ENCODE peak calls at places on chromosomes 7 and 10, in nine cellular contexts. Q is activated effector memory CD4-positive, alpha-beta T cell treated with Interleukin-2 at 50 U/mL for 16 hours; H is NCI-H1092; P is MV-4-11; E is T-helper 1 cell; I is A549; S is NCI-H1436; L is nucleus accumbens; F is mucosa of descending colon. O is an unnamed sample.

GRCh38 chr10:59606551-59606961 is 103.1 kb downstream of the SLC16A9 start:
- DNase-seq in Q (no peak), H (no peak), P (peak), E (no peak), I (no peak), S (no peak), L (no peak), F (no peak), O (no peak)

GRCh38 chr7:73615886-73616285 is 8.4 kb downstream of the MLXIPL start:
- DNase-seq in Q (no peak), H (peak), P (no peak), E (no peak), I (peak), S (no peak), L (no peak), F (no peak), O (peak)

GRCh38 chr7:17700138-17700537 is 240.2 kb downstream of the SNX13 start:
- DNase-seq in Q (no peak), H (no peak), P (no peak), E (no peak), I (no peak), S (no peak), L (no peak), F (no peak), O (no peak)

GRCh38 chr10:61750943-61751471 is 88.3 kb downstream of the CABCOCO1 start:
- DNase-seq in Q (peak), H (no peak), P (peak), E (peak), I (peak), S (peak), L (peak), F (peak), O (peak)

GRCh38 chr7:78099715-78100477 is 301.3 kb downstream of the PHTF2 start:
- DNase-seq in Q (no peak), H (no peak), P (no peak), E (no peak), I (no peak), S (no peak), L (no peak), F (no peak), O (no peak)

GRCh38 chr10:3759397-3759796 is 25.6 kb downstream of the KLF6 start:
- DNase-seq in Q (no peak), H (no peak), P (no peak), E (no peak), I (no peak), S (no peak), L (no peak), F (no peak), O (no peak)

GRCh38 chr7:112481833-112482669 is 1.3 kb downstream of the LSMEM1 start:
- DNase-seq in Q (no peak), H (no peak), P (peak), E (no peak), I (peak), S (no peak), L (no peak), F (no peak), O (peak)

GRCh38 chr7:47596502-47597202 is 14.7 kb upstream of the TNS3 start:
- DNase-seq in Q (no peak), H (no peak), P (no peak), E (no peak), I (peak), S (no peak), L (no peak), F (no peak), O (no peak)

GRCh38 chr7:105673367-105674188 is 92.3 kb upstream of the EFCAB10 start:
- DNase-seq in Q (no peak), H (peak), P (no peak), E (no peak), I (no peak), S (peak), L (no peak), F (peak), O (no peak)

GRCh38 chr10:99708428-99709010 is 23.4 kb downstream of the COX15 start:
- DNase-seq in Q (no peak), H (no peak), P (no peak), E (no peak), I (peak), S (no peak), L (no peak), F (no peak), O (no peak)

GRCh38 chr7:151518105-151518780 is 1.5 kb downstream of the RHEB start:
- DNase-seq in Q (peak), H (peak), P (peak), E (peak), I (peak), S (no peak), L (peak), F (peak), O (peak)

GRCh38 chr7:27346531-27347260 is 104.1 kb downstream of the EVX1 start:
- DNase-seq in Q (no peak), H (no peak), P (no peak), E (no peak), I (peak), S (no peak), L (no peak), F (peak), O (no peak)

GRCh38 chr10:61897671-61898434 is 3.6 kb upstream of the ARID5B start:
- DNase-seq in Q (no peak), H (no peak), P (no peak), E (no peak), I (peak), S (peak), L (peak), F (peak), O (peak)

GRCh38 chr7:142807855-142808460 is 37.2 kb downstream of the PRSS2 start:
- DNase-seq in Q (no peak), H (no peak), P (no peak), E (no peak), I (no peak), S (no peak), L (no peak), F (no peak), O (no peak)

GRCh38 chr10:125479059-125479458 is 203.9 kb downstream of the TEX36 start:
- DNase-seq in Q (no peak), H (no peak), P (no peak), E (no peak), I (no peak), S (no peak), L (no peak), F (no peak), O (no peak)

GRCh38 chr10:132183046-132183445 is 3.7 kb upstream of the DPYSL4 start:
- DNase-seq in Q (no peak), H (no peak), P (no peak), E (no peak), I (no peak), S (no peak), L (no peak), F (no peak), O (no peak)

GRCh38 chr10:11578802-11579255 is 32.6 kb downstream of the USP6NL start:
- DNase-seq in Q (no peak), H (no peak), P (no peak), E (no peak), I (no peak), S (no peak), L (no peak), F (no peak), O (no peak)

GRCh38 chr10:49713266-49713665 is 33.8 kb downstream of the C10orf53 start:
- DNase-seq in Q (no peak), H (no peak), P (no peak), E (no peak), I (no peak), S (no peak), L (no peak), F (no peak), O (no peak)

GRCh38 chr7:19090526-19090925 is 26.9 kb downstream of the TWIST1 start:
- DNase-seq in Q (no peak), H (no peak), P (no peak), E (no peak), I (no peak), S (no peak), L (no peak), F (no peak), O (no peak)

GRCh38 chr7:155896531-155897263 is 84.4 kb upstream of the SHH start:
- DNase-seq in Q (no peak), H (no peak), P (no peak), E (no peak), I (peak), S (no peak), L (no peak), F (no peak), O (no peak)

GRCh38 chr7:913736-914520 is 37.6 kb downstream of the GET4 start:
- DNase-seq in Q (no peak), H (no peak), P (no peak), E (no peak), I (no peak), S (no peak), L (peak), F (peak), O (no peak)

GRCh38 chr10:124967255-124967654 is 25.3 kb downstream of the ZRANB1 start:
- DNase-seq in Q (no peak), H (no peak), P (no peak), E (no peak), I (no peak), S (no peak), L (no peak), F (no peak), O (no peak)

GRCh38 chr10:131652416-131652815 is 248.4 kb upstream of the PPP2R2D start:
- DNase-seq in Q (no peak), H (no peak), P (no peak), E (no peak), I (no peak), S (no peak), L (no peak), F (no peak), O (no peak)

GRCh38 chr7:50531401-50531906 is 33.8 kb downstream of the DDC start:
- DNase-seq in Q (no peak), H (peak), P (no peak), E (no peak), I (peak), S (peak), L (no peak), F (no peak), O (no peak)

GRCh38 chr7:105776068-105776790 is 100.2 kb downstream of the ATXN7L1 start:
- DNase-seq in Q (no peak), H (no peak), P (no peak), E (no peak), I (peak), S (no peak), L (no peak), F (no peak), O (no peak)

GRCh38 chr10:77636967-77637473 is 588 bp downstream of the KCNMA1 start:
- DNase-seq in Q (no peak), H (peak), P (no peak), E (no peak), I (no peak), S (no peak), L (no peak), F (no peak), O (no peak)

GRCh38 chr7:38163671-38164070 is 14.4 kb upstream of the STARD3NL start:
- DNase-seq in Q (no peak), H (no peak), P (no peak), E (no peak), I (no peak), S (no peak), L (no peak), F (no peak), O (no peak)

GRCh38 chr7:47846117-47846836 is 102.0 kb downstream of the PKD1L1 start:
- DNase-seq in Q (no peak), H (no peak), P (no peak), E (no peak), I (peak), S (no peak), L (no peak), F (no peak), O (no peak)

GRCh38 chr7:4103352-4104091 is 578.6 kb upstream of the FOXK1 start:
- DNase-seq in Q (no peak), H (no peak), P (peak), E (no peak), I (peak), S (no peak), L (no peak), F (no peak), O (peak)

GRCh38 chr7:134364619-134365037 is 47.9 kb upstream of the SLC35B4 start:
- DNase-seq in Q (no peak), H (no peak), P (no peak), E (no peak), I (peak), S (no peak), L (no peak), F (no peak), O (no peak)

GRCh38 chr10:131314148-131314547 is 2.6 kb upstream of the TCERG1L start:
- DNase-seq in Q (no peak), H (no peak), P (no peak), E (no peak), I (no peak), S (no peak), L (no peak), F (no peak), O (no peak)

GRCh38 chr10:18190840-18191239 is 50.6 kb downstream of the CACNB2 start:
- DNase-seq in Q (no peak), H (no peak), P (no peak), E (no peak), I (no peak), S (no peak), L (no peak), F (no peak), O (no peak)

GRCh38 chr7:71385362-71385761 is 253.4 kb downstream of the GALNT17 start:
- DNase-seq in Q (no peak), H (no peak), P (no peak), E (no peak), I (no peak), S (no peak), L (no peak), F (no peak), O (no peak)